ENCODE peak calls at places on chromosomes 4 and X, in eight cellular contexts. P is Panc1; W is cardiac muscle cell; C is T-helper 17 cell; Z is RKO; Y is astrocyte of the hippocampus; X is stimulated activated CD8-positive, alpha-beta memory T cell treated with anti-CD3 and anti-CD28 coated beads, Interleukin-15, amount 100 ng/mL, for 24 hours; F is sciatic nerve. E is an unnamed sample.

GRCh38 chr4:26074672-26075071 is 160.7 kb downstream of the SMIM20 start:
- DNase-seq in P (no peak), W (no peak), C (peak; percentile 26), Z (no peak), Y (no peak), X (no peak), F (no peak), E (no peak)

GRCh38 chr4:106898621-106899230 is 137.4 kb downstream of the DKK2 start:
- DNase-seq in P (peak; percentile 2), W (peak; percentile 81), C (no peak), Z (peak; percentile 65), Y (peak; percentile 54), X (no peak), F (peak; percentile 48), E (peak; percentile 8)

GRCh38 chr4:102988429-102989020 is 31.0 kb downstream of the SLC9B1 start:
- DNase-seq in P (no peak), W (no peak), C (no peak), Z (no peak), Y (no peak), X (no peak), F (no peak), E (no peak)

GRCh38 chr4:15914736-15915135 is 23.8 kb downstream of the FGFBP1 start:
- DNase-seq in P (no peak), W (no peak), C (no peak), Z (no peak), Y (no peak), X (no peak), F (no peak), E (no peak)

GRCh38 chr4:22003878-22004277 is 55.3 kb upstream of the KCNIP4 start:
- DNase-seq in P (no peak), W (peak; percentile 40), C (no peak), Z (peak; percentile 2), Y (peak; percentile 12), X (no peak), F (no peak), E (no peak)

GRCh38 chr4:48033825-48034413 is 17.3 kb downstream of the NIPAL1 start:
- DNase-seq in P (no peak), W (no peak), C (peak; percentile 18), Z (peak; percentile 34), Y (peak; percentile 26), X (no peak), F (no peak), E (no peak)

GRCh38 chr4:98663226-98664006 is 5.0 kb upstream of the TSPAN5 start:
- DNase-seq in P (no peak), W (no peak), C (peak; percentile 27), Z (no peak), Y (no peak), X (no peak), F (no peak), E (no peak)

GRCh38 chr4:129064717-129065116 is 28.6 kb downstream of the SCLT1 start:
- DNase-seq in P (no peak), W (no peak), C (no peak), Z (no peak), Y (peak; percentile 33), X (no peak), F (no peak), E (no peak)

GRCh38 chr4:187149229-187149628 is 425.6 kb upstream of the FAT1 start:
- DNase-seq in P (no peak), W (no peak), C (no peak), Z (no peak), Y (no peak), X (no peak), F (no peak), E (no peak)

GRCh38 chr4:156642161-156642560 is 329.4 kb downstream of the PDGFC start:
- DNase-seq in P (no peak), W (no peak), C (no peak), Z (no peak), Y (no peak), X (no peak), F (no peak), E (no peak)

GRCh38 chr4:183407128-183407585 is 37.3 kb upstream of the CDKN2AIP start:
- DNase-seq in P (peak; percentile 51), W (peak; percentile 84), C (peak; percentile 82), Z (peak; percentile 85), Y (peak; percentile 95), X (peak; percentile 95), F (peak; percentile 92), E (no peak)

GRCh38 chrX:34584781-34585180 is 72.3 kb downstream of the TMEM47 start:
- DNase-seq in P (no peak), W (no peak), C (no peak), Z (no peak), Y (no peak), X (no peak), F (no peak), E (no peak)

GRCh38 chrX:12895856-12896255 is 10.6 kb upstream of the TLR8 start:
- DNase-seq in P (no peak), W (no peak), C (no peak), Z (no peak), Y (no peak), X (no peak), F (no peak), E (no peak)

GRCh38 chr4:113478032-113478431 is 283.5 kb downstream of the CAMK2D start:
- DNase-seq in P (no peak), W (no peak), C (no peak), Z (no peak), Y (no peak), X (no peak), F (no peak), E (no peak)

GRCh38 chrX:153971124-153971631 is 440 bp downstream of the HCFC1 start:
- DNase-seq in P (peak; percentile 70), W (peak; percentile 89), C (peak; percentile 81), Z (peak; percentile 87), Y (peak; percentile 95), X (peak; percentile 50), F (peak; percentile 96), E (peak; percentile 68)

GRCh38 chr4:133683967-133684366 is 517.6 kb downstream of the PABPC4L start:
- DNase-seq in P (no peak), W (no peak), C (no peak), Z (no peak), Y (no peak), X (no peak), F (no peak), E (no peak)

GRCh38 chr4:106266201-106266600 is 49.8 kb downstream of the TBCK start:
- DNase-seq in P (peak; percentile 13), W (peak; percentile 25), C (no peak), Z (peak; percentile 79), Y (peak; percentile 53), X (no peak), F (no peak), E (no peak)

GRCh38 chr4:152540293-152540674 is 4.4 kb upstream of the FBXW7 start:
- DNase-seq in P (no peak), W (no peak), C (no peak), Z (no peak), Y (no peak), X (no peak), F (no peak), E (no peak)

GRCh38 chrX:104112326-104112951 is at the start of gene ZCCHC18:
- DNase-seq in P (no peak), W (peak; percentile 88), C (peak; percentile 19), Z (no peak), Y (peak; percentile 87), X (no peak), F (peak; percentile 73), E (peak; percentile 23)

E was measured in HuH-7.5.